ENCODE peak calls at places on chromosomes 4 and X, in six cellular contexts. K is NCI-H69; V is HEK293T; F is activated T-cell treated with anti-CD3 and anti-CD28 coated beads for 48 hours; T is activated naive CD8-positive, alpha-beta T cell treated with anti-CD3 and anti-CD28 coated beads, Interleukin-2, amount 10 ng/mL, durations not matched to agents 7 days and 5 days; U is progenitor cell of endocrine pancreas. Z is an unnamed sample.

GRCh38 chr4:183192566-183192965 is 93.5 kb downstream of the WWC2 start:
- DNase-seq in U (no peak), K (no peak), V (no peak), T (no peak), F (no peak), Z (no peak)

GRCh38 chrX:129777218-129777768 is 2.5 kb upstream of the SASH3 start:
- DNase-seq in K (no peak), T (peak), F (peak), V (no peak), U (no peak), Z (no peak)

GRCh38 chrX:41127476-41128192 is 42.4 kb downstream of the USP9X start:
- DNase-seq in F (no peak), U (no peak), K (no peak), T (no peak), V (no peak), Z (no peak)

GRCh38 chrX:31397119-31397518 is 325.3 kb upstream of the FTHL17 start:
- DNase-seq in K (no peak), F (no peak), V (no peak), T (no peak), U (no peak), Z (no peak)

GRCh38 chr4:117560329-117560728 is 474.0 kb upstream of the NDST3 start:
- DNase-seq in U (no peak), F (no peak), V (no peak), T (no peak), K (peak), Z (peak)

GRCh38 chrX:153951683-153952372 is 7.4 kb upstream of the RENBP start:
- DNase-seq in V (no peak), U (no peak), K (no peak), T (no peak), F (no peak), Z (no peak)

GRCh38 chrX:40272141-40272540 is 174.4 kb upstream of the BCOR start:
- DNase-seq in K (no peak), T (no peak), F (no peak), U (no peak), V (no peak), Z (no peak)

GRCh38 chrX:104565791-104566687 is at the start of gene IL1RAPL2:
- DNase-seq in K (peak), V (peak), F (peak), U (peak), T (no peak), Z (peak)

GRCh38 chr4:10302096-10302495 is 155.1 kb downstream of the ZNF518B start:
- DNase-seq in F (no peak), U (no peak), T (no peak), V (no peak), K (no peak), Z (no peak)

GRCh38 chrX:125132274-125132673 is 187.4 kb upstream of the TEX13C start:
- DNase-seq in V (peak), F (no peak), U (no peak), T (no peak), K (peak), Z (peak)

GRCh38 chrX:39855748-39856129 is 242.0 kb downstream of the BCOR start:
- DNase-seq in T (peak), F (peak), K (peak), V (no peak), U (no peak), Z (peak)

GRCh38 chr4:155722816-155723499 is 35.9 kb upstream of the GUCY1B1 start:
- DNase-seq in V (no peak), F (no peak), K (no peak), T (no peak), U (no peak), Z (no peak)

GRCh38 chr4:64903986-64904385 is 494.7 kb upstream of the TECRL start:
- DNase-seq in K (peak), U (no peak), V (no peak), F (no peak), T (no peak), Z (no peak)

GRCh38 chrX:108447303-108447702 is 7.7 kb downstream of the COL4A5 start:
- DNase-seq in F (no peak), K (no peak), V (no peak), U (no peak), T (no peak), Z (no peak)

GRCh38 chrX:40011483-40012038 is 86.2 kb downstream of the BCOR start:
- DNase-seq in V (no peak), F (no peak), T (no peak), U (no peak), K (no peak), Z (no peak)

GRCh38 chr4:179624768-179625181 is 2182.5 kb upstream of the AGA start:
- DNase-seq in U (no peak), T (no peak), K (peak), F (no peak), V (no peak), Z (no peak)

GRCh38 chr4:105092356-105092755 is 54.3 kb upstream of the TET2 start:
- DNase-seq in T (no peak), V (no peak), F (no peak), U (no peak), K (peak), Z (no peak)

GRCh38 chr4:145056325-145057130 is 41.5 kb downstream of the ANAPC10 start:
- DNase-seq in K (no peak), T (no peak), V (no peak), F (no peak), U (no peak), Z (no peak)

GRCh38 chr4:40953253-40954118 is 203.7 kb downstream of the NSUN7 start:
- DNase-seq in U (no peak), V (no peak), F (no peak), T (no peak), K (no peak), Z (no peak)

GRCh38 chr4:118177121-118177520 is 142.8 kb downstream of the NDST3 start:
- DNase-seq in T (no peak), K (no peak), F (no peak), V (no peak), U (no peak), Z (no peak)

GRCh38 chrX:29580560-29580959 is 634.8 kb upstream of the MAGEB2 start:
- DNase-seq in T (no peak), U (no peak), V (no peak), K (no peak), F (no peak), Z (no peak)

GRCh38 chr4:89509708-89510269 is 202.2 kb upstream of the GPRIN3 start:
- DNase-seq in T (no peak), U (no peak), V (no peak), F (no peak), K (no peak), Z (no peak)

GRCh38 chr4:91958651-91959050 is 345.1 kb upstream of the GRID2 start:
- DNase-seq in V (peak), K (peak), U (no peak), T (no peak), F (no peak), Z (peak)

GRCh38 chr4:25500626-25501318 is 123.7 kb downstream of the ANAPC4 start:
- DNase-seq in V (peak), F (no peak), K (peak), T (no peak), U (no peak), Z (peak)

GRCh38 chr4:82403725-82404124 is 26.5 kb downstream of the HNRNPDL start:
- DNase-seq in T (no peak), V (no peak), F (no peak), U (no peak), K (no peak), Z (no peak)

GRCh38 chr4:10104211-10104990 is 12.2 kb downstream of the WDR1 start:
- DNase-seq in K (no peak), V (no peak), U (no peak), F (no peak), T (no peak), Z (no peak)

GRCh38 chrX:49204709-49205108 is 4.7 kb upstream of the SYP start:
- DNase-seq in T (no peak), F (no peak), U (no peak), K (no peak), V (no peak), Z (no peak)

GRCh38 chrX:154025230-154025629 is 5.5 kb upstream of the IRAK1 start:
- DNase-seq in T (no peak), K (no peak), V (no peak), F (no peak), U (no peak), Z (no peak)

GRCh38 chr4:8333726-8334460 is 64.3 kb downstream of the HTRA3 start:
- DNase-seq in U (no peak), K (no peak), F (no peak), V (no peak), T (no peak), Z (no peak)

GRCh38 chr4:85829276-85830051 is 354.5 kb downstream of the ARHGAP24 start:
- DNase-seq in T (no peak), F (no peak), V (no peak), U (no peak), K (peak), Z (peak)

GRCh38 chrX:83416273-83416672 is 91.8 kb upstream of the POU3F4 start:
- DNase-seq in U (no peak), T (no peak), F (no peak), K (no peak), V (no peak), Z (peak)

GRCh38 chr4:159229164-159229563 is 126.3 kb downstream of the RAPGEF2 start:
- DNase-seq in T (no peak), K (no peak), V (no peak), F (no peak), U (no peak), Z (no peak)

GRCh38 chrX:101682723-101683122 is 23.1 kb upstream of the ARMCX2 start:
- DNase-seq in V (no peak), F (no peak), T (no peak), U (no peak), K (no peak), Z (no peak)

GRCh38 chrX:47456080-47456479 is 26.9 kb downstream of the ZNF41 start:
- DNase-seq in T (no peak), U (no peak), V (no peak), F (no peak), K (no peak), Z (no peak)

GRCh38 chr4:73864365-73864764 is 4.8 kb upstream of the CXCL1 start:
- DNase-seq in U (no peak), K (peak), T (no peak), V (peak), F (no peak), Z (peak)

GRCh38 chrX:119425050-119425449 is 25.9 kb downstream of the SLC25A43 start:
- DNase-seq in F (no peak), V (no peak), T (no peak), U (no peak), K (no peak), Z (no peak)

GRCh38 chr4:123833156-123833555 is 436.6 kb downstream of the SPRY1 start:
- DNase-seq in U (no peak), F (no peak), V (no peak), T (no peak), K (peak), Z (no peak)

Z was measured in NCI-H82.